ENCODE peak calls at places on chromosome 21, in ten cellular contexts. M, L, Y, X, R, O, N, I, U and W are unnamed samples.

GRCh38 chr21:39788383-39788782 is 43.4 kb downstream of the IGSF5 start:
- DNase-seq in M (peak; percentile 77), L (peak; percentile 66), Y (peak; percentile 94), X (peak; percentile 77), R (peak; percentile 94), O (peak; percentile 72), N (peak; percentile 80), I (no peak), U (peak; percentile 47), W (peak; percentile 98)

GRCh38 chr21:37263827-37264226 is 3.3 kb downstream of the VPS26C start:
- DNase-seq in M (no peak), L (no peak), Y (peak; percentile 56), X (no peak), R (no peak), O (no peak), N (no peak), I (no peak), U (no peak), W (no peak)

GRCh38 chr21:25885880-25886279 is 151.1 kb downstream of the GABPA start:
- DNase-seq in M (no peak), L (no peak), Y (no peak), X (no peak), R (no peak), O (no peak), N (no peak), I (no peak), U (no peak), W (no peak)

GRCh38 chr21:31161157-31161556 is 122.9 kb upstream of the KRTAP19-8 start:
- DNase-seq in M (peak; percentile 30), L (no peak), Y (peak; percentile 78), X (no peak), R (no peak), O (no peak), N (no peak), I (no peak), U (no peak), W (peak; percentile 69)

GRCh38 chr21:44958471-44959191 is 18.8 kb downstream of the SLX9 start:
- DNase-seq in M (peak; percentile 96), L (no peak), Y (peak; percentile 51), X (peak; percentile 61), R (peak; percentile 66), O (peak; percentile 85), N (peak; percentile 59), I (no peak), U (peak; percentile 89), W (peak; percentile 64)

GRCh38 chr21:38134084-38134873 is 122.5 kb upstream of the KCNJ15 start:
- DNase-seq in M (no peak), L (no peak), Y (no peak), X (no peak), R (no peak), O (no peak), N (no peak), I (no peak), U (no peak), W (no peak)

GRCh38 chr21:29499229-29499628 is 200.5 kb downstream of the BACH1 start:
- DNase-seq in M (no peak), L (no peak), Y (no peak), X (no peak), R (no peak), O (no peak), N (no peak), I (no peak), U (no peak), W (no peak)

GRCh38 chr21:42221581-42222345 is 2.8 kb downstream of the ABCG1 start:
- DNase-seq in M (peak; percentile 87), L (no peak), Y (peak; percentile 76), X (no peak), R (no peak), O (no peak), N (peak; percentile 7), I (no peak), U (no peak), W (no peak)

GRCh38 chr21:17921579-17922530 is 102.7 kb upstream of the C21orf91 start:
- DNase-seq in M (peak; percentile 87), L (no peak), Y (peak; percentile 94), X (no peak), R (no peak), O (no peak), N (peak; percentile 62), I (no peak), U (no peak), W (peak; percentile 37)

GRCh38 chr21:44684077-44684476 is 2.1 kb upstream of the KRTAP12-1 start:
- DNase-seq in M (no peak), L (no peak), Y (no peak), X (no peak), R (no peak), O (no peak), N (no peak), I (no peak), U (no peak), W (no peak)

GRCh38 chr21:42091899-42092508 is 20.9 kb downstream of the UMODL1 start:
- DNase-seq in M (no peak), L (no peak), Y (no peak), X (no peak), R (no peak), O (no peak), N (no peak), I (no peak), U (no peak), W (no peak)

GRCh38 chr21:27423073-27423472 is 456.2 kb upstream of the ADAMTS5 start:
- DNase-seq in M (peak; percentile 87), L (no peak), Y (peak; percentile 84), X (no peak), R (peak; percentile 74), O (peak; percentile 72), N (peak; percentile 24), I (no peak), U (peak; percentile 61), W (peak; percentile 26)

GRCh38 chr21:27422435-27422834 is 455.5 kb upstream of the ADAMTS5 start:
- DNase-seq in M (no peak), L (no peak), Y (peak; percentile 18), X (no peak), R (no peak), O (no peak), N (no peak), I (no peak), U (no peak), W (no peak)

GRCh38 chr21:27419153-27419552 is 452.3 kb upstream of the ADAMTS5 start:
- DNase-seq in M (peak; percentile 10), L (no peak), Y (no peak), X (no peak), R (no peak), O (no peak), N (no peak), I (no peak), U (no peak), W (no peak)

GRCh38 chr21:27421654-27422053 is 454.8 kb upstream of the ADAMTS5 start:
- DNase-seq in M (peak; percentile 36), L (no peak), Y (no peak), X (no peak), R (no peak), O (no peak), N (no peak), I (no peak), U (no peak), W (no peak)

DNA sequence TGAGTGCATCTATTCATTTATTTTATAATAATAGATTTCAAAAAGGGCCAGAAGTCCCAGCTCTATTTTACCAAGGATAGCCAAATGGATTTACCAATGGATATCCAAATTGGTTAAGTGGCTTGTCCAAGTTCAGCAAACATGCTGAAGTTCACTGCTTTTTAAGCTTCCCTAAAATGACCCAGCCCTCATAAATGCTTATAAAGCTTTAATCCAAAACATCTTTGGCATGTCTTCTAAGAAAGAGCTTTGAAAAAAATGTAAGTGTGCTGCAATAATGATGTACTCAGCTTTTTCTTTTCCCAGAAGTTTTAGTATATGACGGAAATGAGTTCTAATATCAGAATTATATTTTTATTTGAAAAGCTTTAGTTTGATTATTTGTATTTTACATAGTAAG is 451.4 kb upstream of the ADAMTS5 start:
- DNase-seq in M (no peak), L (no peak), Y (no peak), X (no peak), R (no peak), O (no peak), N (no peak), I (no peak), U (no peak), W (no peak)
- H3K9me3 ChIP-seq in M (no peaks in the 10 kb centered on the region), L (peaks cover 10% of the 10 kb centered on the region), Y (no peaks in the 10 kb centered on the region), X (no peaks in the 10 kb centered on the region), R (no peaks in the 10 kb centered on the region), O (peaks cover 27% of the 10 kb centered on the region), N (no peaks in the 10 kb centered on the region), I (no peaks in the 10 kb centered on the region), U (peaks cover 7% of the 10 kb centered on the region), W (no peaks in the 10 kb centered on the region)

DNA sequence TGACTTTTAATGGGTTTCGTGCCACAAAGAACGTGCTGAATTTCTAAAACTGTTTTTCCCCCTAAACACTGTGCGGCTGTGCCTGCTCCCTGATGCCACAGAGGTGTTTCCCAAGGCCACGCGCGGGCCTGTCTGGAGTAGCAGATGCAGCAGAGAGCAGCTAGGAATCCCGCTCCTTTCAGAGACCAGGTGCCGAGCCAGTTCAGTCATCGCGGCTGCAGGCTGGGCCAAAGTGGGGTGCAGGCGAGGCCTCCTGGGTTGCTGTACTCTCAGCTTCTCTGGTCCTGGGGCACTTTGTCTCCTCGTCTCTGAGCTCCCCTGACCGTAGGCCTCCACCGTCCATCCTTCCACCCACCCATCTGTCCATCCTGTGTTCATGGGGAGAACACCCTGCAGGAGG is 17.4 kb upstream of the DIP2A start:
- DNase-seq in M (no peak), L (no peak), Y (no peak), X (no peak), R (no peak), O (no peak), N (no peak), I (no peak), U (no peak), W (no peak)
- H3K36me3 ChIP-seq in M (peaks cover 16% of the 10 kb centered on the region), L (peaks cover 26% of the 10 kb centered on the region), Y (peaks cover 40% of the 10 kb centered on the region), X (peaks cover 43% of the 10 kb centered on the region), R (peaks cover 4% of the 10 kb centered on the region), O (peaks cover 84% of the 10 kb centered on the region), N (peaks cover 10% of the 10 kb centered on the region), I (peaks cover 26% of the 10 kb centered on the region), U (peaks cover 100% of the 10 kb centered on the region), W (peaks cover 52% of the 10 kb centered on the region)

GRCh38 chr21:33811147-33812024 is 104.2 kb downstream of the ATP5PO start:
- DNase-seq in M (no peak), L (no peak), Y (peak; percentile 40), X (no peak), R (no peak), O (no peak), N (no peak), I (no peak), U (no peak), W (no peak)
- H3K27ac ChIP-seq in M (peak overlapping the region; percentile 1), L (no peak overlapping the region), Y (no peak overlapping the region), X (no peak overlapping the region), R (peak overlapping the region; percentile 52), O (peak overlapping the region; percentile 53), N (no peak overlapping the region), I (peak overlapping the region; percentile 73), U (peak overlapping the region; percentile 33), W (no peak overlapping the region)

GRCh38 chr21:22728091-22728490 is 1729.9 kb downstream of the NCAM2 start:
- DNase-seq in M (no peak), L (no peak), Y (no peak), X (no peak), R (no peak), O (no peak), N (no peak), I (no peak), U (no peak), W (no peak)

DNA sequence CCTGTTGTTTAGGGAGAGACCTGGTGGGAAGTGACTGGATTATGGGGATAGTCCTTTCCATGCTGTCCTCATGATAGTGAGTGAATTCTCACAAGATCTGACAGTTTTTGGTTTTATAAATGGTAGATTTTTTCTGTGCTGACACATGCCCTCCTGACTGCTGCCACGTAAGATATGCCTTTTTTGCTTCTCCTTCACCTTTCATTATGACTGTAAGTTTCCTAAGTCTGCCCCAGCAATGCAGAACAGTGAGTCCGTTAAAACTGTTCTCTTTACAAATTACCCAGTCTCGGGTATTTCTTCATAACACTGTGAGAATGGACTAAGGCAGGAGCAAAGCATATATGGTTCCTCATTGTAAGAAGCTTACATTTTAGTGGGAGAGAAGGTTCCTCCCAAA is 1727.2 kb downstream of the NCAM2 start:
- DNase-seq in M (no peak), L (no peak), Y (no peak), X (no peak), R (no peak), O (no peak), N (no peak), I (no peak), U (no peak), W (no peak)
- H3K9me3 ChIP-seq in M (no peaks in the 10 kb centered on the region), L (peaks cover 28% of the 10 kb centered on the region), Y (no peaks in the 10 kb centered on the region), X (peaks cover 8% of the 10 kb centered on the region), R (peaks cover 5% of the 10 kb centered on the region), O (peaks cover 39% of the 10 kb centered on the region), N (no peaks in the 10 kb centered on the region), I (peaks cover 36% of the 10 kb centered on the region), U (no peaks in the 10 kb centered on the region), W (no peaks in the 10 kb centered on the region)